ENCODE peak calls at places on chromosome 5, in ten cellular contexts. Q, U, S, P, G, J, X, N, V and C are unnamed samples.

GRCh38 chr5:127612441-127613141 is 36.3 kb upstream of the CTXN3 start:
- DNase-seq in Q (no peak), U (no peak), S (no peak), P (no peak), G (no peak), J (no peak), X (no peak), N (no peak), V (no peak), C (no peak)

GRCh38 chr5:73615085-73615484 is 10.9 kb upstream of the ARHGEF28 start:
- DNase-seq in Q (no peak), U (no peak), S (no peak), P (no peak), G (no peak), J (no peak), X (no peak), N (peak), V (no peak), C (no peak)

GRCh38 chr5:78335976-78336375 is 24.4 kb upstream of the SCAMP1 start:
- DNase-seq in Q (no peak), U (no peak), S (no peak), P (no peak), G (no peak), J (no peak), X (no peak), N (no peak), V (no peak), C (no peak)

GRCh38 chr5:139651502-139651862 is 3.3 kb downstream of the CXXC5 start:
- DNase-seq in Q (no peak), U (no peak), S (no peak), P (no peak), G (no peak), J (no peak), X (no peak), N (peak), V (peak), C (peak)

GRCh38 chr5:57779383-57780223 is 297.0 kb upstream of the ACTBL2 start:
- DNase-seq in Q (peak), U (no peak), S (no peak), P (no peak), G (peak), J (no peak), X (no peak), N (peak), V (no peak), C (no peak)

GRCh38 chr5:139457653-139458306 is 4.8 kb downstream of the ECSCR start:
- DNase-seq in Q (no peak), U (no peak), S (no peak), P (no peak), G (no peak), J (no peak), X (no peak), N (no peak), V (peak), C (no peak)

GRCh38 chr5:171776176-171776575 is 9.4 kb upstream of the SMIM23 start:
- DNase-seq in Q (no peak), U (no peak), S (no peak), P (no peak), G (no peak), J (no peak), X (no peak), N (no peak), V (no peak), C (no peak)

GRCh38 chr5:99032234-99033013 is 103.6 kb upstream of the CHD1 start:
- DNase-seq in Q (peak), U (peak), S (peak), P (no peak), G (peak), J (no peak), X (no peak), N (peak), V (no peak), C (no peak)

GRCh38 chr5:124570285-124571035 is 176.0 kb downstream of the ZNF608 start:
- DNase-seq in Q (no peak), U (no peak), S (no peak), P (no peak), G (no peak), J (no peak), X (no peak), N (no peak), V (no peak), C (no peak)

GRCh38 chr5:132762246-132763000 is 14.6 kb downstream of the SEPTIN8 start:
- DNase-seq in Q (no peak), U (no peak), S (no peak), P (peak), G (no peak), J (no peak), X (no peak), N (no peak), V (no peak), C (no peak)

GRCh38 chr5:143275871-143276363 is 127.6 kb downstream of the NR3C1 start:
- DNase-seq in Q (no peak), U (no peak), S (no peak), P (no peak), G (no peak), J (no peak), X (no peak), N (no peak), V (no peak), C (no peak)

GRCh38 chr5:84436866-84437265 is 52.2 kb upstream of the EDIL3 start:
- DNase-seq in Q (no peak), U (no peak), S (no peak), P (no peak), G (no peak), J (no peak), X (no peak), N (peak), V (no peak), C (no peak)

GRCh38 chr5:19099195-19099594 is 888.8 kb downstream of the CDH18 start:
- DNase-seq in Q (no peak), U (no peak), S (no peak), P (no peak), G (no peak), J (no peak), X (no peak), N (no peak), V (no peak), C (no peak)